ENCODE peak calls at places on chromosomes 5 and 9, in seven cellular contexts. F, Y, P, U, I, A and V are unnamed samples.

GRCh38 chr9:95876595-95876994 is 1.1 kb downstream of the ERCC6L2 start:
- DNase-seq in U (no peak), P (no peak), A (peak), F (no peak), Y (no peak), I (no peak), V (no peak)

GRCh38 chr9:36896296-36896695 is 137.8 kb downstream of the PAX5 start:
- DNase-seq in Y (no peak), I (no peak), U (no peak), P (no peak), F (no peak), A (no peak), V (no peak)

GRCh38 chr9:107437716-107438115 is 51.9 kb downstream of the KLF4 start:
- DNase-seq in Y (no peak), U (no peak), I (no peak), A (no peak), P (no peak), F (no peak), V (no peak)

GRCh38 chr9:12889402-12890106 is 114.7 kb downstream of the LURAP1L start:
- DNase-seq in F (no peak), Y (no peak), I (no peak), P (no peak), A (no peak), U (no peak), V (no peak)

GRCh38 chr5:5026407-5026780 is 113.7 kb upstream of the ADAMTS16 start:
- DNase-seq in P (no peak), F (no peak), A (no peak), U (no peak), I (no peak), Y (no peak), V (no peak)

GRCh38 chr9:7879551-7880245 is 80.1 kb upstream of the DMAC1 start:
- DNase-seq in A (no peak), I (peak), Y (no peak), P (no peak), U (no peak), F (no peak), V (no peak)

GRCh38 chr9:36407122-36407723 is 7.2 kb upstream of the RNF38 start:
- DNase-seq in Y (peak), I (peak), P (peak), F (peak), U (no peak), A (peak), V (no peak)

GRCh38 chr5:176413255-176413565 is 3.1 kb downstream of the CLTB start:
- DNase-seq in U (peak), Y (peak), A (no peak), P (no peak), F (no peak), I (no peak), V (no peak)

GRCh38 chr9:110148384-110148783 is 59.6 kb downstream of the C9orf152 start:
- DNase-seq in F (no peak), Y (no peak), P (no peak), U (no peak), I (no peak), A (no peak), V (no peak)

GRCh38 chr9:70823284-70823683 is 298.1 kb downstream of the TRPM3 start:
- DNase-seq in I (no peak), U (no peak), A (no peak), F (no peak), Y (no peak), P (no peak), V (no peak)

GRCh38 chr5:176812269-176813259 is 2.2 kb downstream of the UNC5A start:
- DNase-seq in I (no peak), A (peak), U (peak), P (no peak), Y (peak), F (no peak), V (no peak)

GRCh38 chr5:124263680-124264491 is 482.6 kb downstream of the ZNF608 start:
- DNase-seq in Y (no peak), F (no peak), U (no peak), I (no peak), P (no peak), A (no peak), V (no peak)

GRCh38 chr5:176723440-176723839 is 76.2 kb downstream of the TSPAN17 start:
- DNase-seq in I (no peak), Y (no peak), A (no peak), U (no peak), P (no peak), F (no peak), V (no peak)

GRCh38 chr5:176823076-176823481 is 12.7 kb downstream of the UNC5A start:
- DNase-seq in U (no peak), P (no peak), I (no peak), F (no peak), Y (no peak), A (no peak), V (no peak)

GRCh38 chr5:32506251-32506661 is 61.7 kb upstream of the ZFR start:
- DNase-seq in F (no peak), Y (no peak), A (no peak), I (no peak), P (no peak), U (no peak), V (no peak)

GRCh38 chr5:150140830-150141229 is 14.8 kb downstream of the PDGFRB start:
- DNase-seq in P (no peak), F (no peak), A (no peak), Y (no peak), U (no peak), I (no peak), V (peak)

GRCh38 chr5:33482335-33482734 is 41.6 kb downstream of the TARS1 start:
- DNase-seq in U (no peak), I (no peak), Y (no peak), P (no peak), F (no peak), A (no peak), V (no peak)

GRCh38 chr9:98057095-98057799 is 715 bp downstream of the NANS start:
- DNase-seq in U (no peak), P (peak), F (no peak), I (no peak), Y (no peak), A (peak), V (no peak)

GRCh38 chr5:71601222-71602026 is 14.3 kb downstream of the MCCC2 start:
- DNase-seq in A (peak), F (peak), I (peak), U (no peak), Y (peak), P (no peak), V (peak)

GRCh38 chr5:15500326-15500958 is 462 bp downstream of the FBXL7 start:
- DNase-seq in A (no peak), F (no peak), P (peak), U (peak), Y (peak), I (no peak), V (no peak)